ENCODE peak calls at places on chromosomes 2 and 18, in ten cellular contexts. Y is HAP-1; U is cardiac muscle cell; L is CD8-positive, alpha-beta T cell; J is effector memory CD4-positive, alpha-beta T cell; R is esophagus muscularis mucosa; T is GM23338; Q is left ventricle myocardium inferior; V is tibial artery; E is right cardiac atrium. M is an unnamed sample.

GRCh38 chr18:80200171-80200931 is 47.0 kb downstream of the PARD6G start:
- DNase-seq in Y (no peak), U (no peak), L (no peak), J (no peak), R (peak; percentile 89), T (peak; percentile 55), Q (no peak), V (no peak), E (no peak), M (no peak)

GRCh38 chr2:204437815-204438766 is 107.2 kb upstream of the PARD3B start:
- DNase-seq in Y (no peak), U (no peak), L (no peak), J (no peak), R (no peak), T (no peak), Q (no peak), V (no peak), E (no peak), M (no peak)

GRCh38 chr2:112031473-112031872 is 23.6 kb upstream of the TMEM87B start:
- DNase-seq in Y (no peak), U (no peak), L (no peak), J (no peak), R (peak; percentile 57), T (peak; percentile 69), Q (no peak), V (no peak), E (peak; percentile 68), M (no peak)

GRCh38 chr2:189144700-189145211 is 34.8 kb downstream of the COL5A2 start:
- DNase-seq in Y (no peak), U (no peak), L (no peak), J (no peak), R (no peak), T (no peak), Q (no peak), V (no peak), E (no peak), M (no peak)

GRCh38 chr2:80266231-80266630 is 38.3 kb downstream of the LRRTM1 start:
- DNase-seq in Y (no peak), U (no peak), L (no peak), J (no peak), R (no peak), T (no peak), Q (no peak), V (no peak), E (no peak), M (no peak)

GRCh38 chr2:16260041-16260440 is 319.7 kb downstream of the MYCN start:
- DNase-seq in Y (no peak), U (peak; percentile 48), L (no peak), J (no peak), R (no peak), T (no peak), Q (no peak), V (no peak), E (no peak), M (no peak)

GRCh38 chr2:24613154-24613814 is 122.2 kb downstream of the NCOA1 start:
- DNase-seq in Y (peak; percentile 51), U (peak; percentile 38), L (no peak), J (no peak), R (no peak), T (peak; percentile 89), Q (no peak), V (no peak), E (no peak), M (peak; percentile 59)

GRCh38 chr2:66433695-66433944 is 1.3 kb upstream of the MEIS1 start:
- DNase-seq in Y (no peak), U (no peak), L (no peak), J (no peak), R (no peak), T (no peak), Q (no peak), V (no peak), E (no peak), M (no peak)

GRCh38 chr2:204517154-204517553 is 28.1 kb upstream of the PARD3B start:
- DNase-seq in Y (no peak), U (no peak), L (no peak), J (no peak), R (no peak), T (no peak), Q (no peak), V (no peak), E (no peak), M (no peak)

GRCh38 chr18:34222396-34223163 is 2.1 kb downstream of the NOL4 start:
- DNase-seq in Y (peak; percentile 13), U (peak; percentile 51), L (no peak), J (no peak), R (no peak), T (peak; percentile 79), Q (peak; percentile 16), V (no peak), E (peak; percentile 35), M (peak; percentile 9)

GRCh38 chr18:468841-469796 is 31.4 kb downstream of the COLEC12 start:
- DNase-seq in Y (no peak), U (no peak), L (no peak), J (no peak), R (no peak), T (no peak), Q (no peak), V (no peak), E (no peak), M (no peak)

GRCh38 chr2:113212245-113213060 is 38.7 kb downstream of the PSD4 start:
- DNase-seq in Y (no peak), U (no peak), L (no peak), J (no peak), R (no peak), T (no peak), Q (peak; percentile 36), V (peak; percentile 73), E (peak; percentile 84), M (no peak)

GRCh38 chr2:63840081-63840784 is 1.5 kb upstream of the UGP2 start:
- DNase-seq in Y (no peak), U (no peak), L (no peak), J (no peak), R (no peak), T (peak; percentile 93), Q (no peak), V (no peak), E (no peak), M (peak; percentile 29)

GRCh38 chr2:16506366-16506765 is 159.3 kb downstream of the CYRIA start:
- DNase-seq in Y (no peak), U (peak; percentile 24), L (no peak), J (no peak), R (no peak), T (no peak), Q (peak; percentile 20), V (no peak), E (no peak), M (no peak)

GRCh38 chr2:59074071-59074470 is 832.9 kb upstream of the FANCL start:
- DNase-seq in Y (no peak), U (no peak), L (no peak), J (no peak), R (no peak), T (no peak), Q (no peak), V (no peak), E (no peak), M (no peak)
- H3K4me1 ChIP-seq in Y (peaks cover 3% of the 10 kb centered on the region), U (no peaks in the 10 kb centered on the region), L (no peaks in the 10 kb centered on the region), J (no peaks in the 10 kb centered on the region), R (no peaks in the 10 kb centered on the region), T (peaks cover 20% of the 10 kb centered on the region), Q (no peaks in the 10 kb centered on the region), V (no peaks in the 10 kb centered on the region), E (no peaks in the 10 kb centered on the region), M (no peaks in the 10 kb centered on the region)

DNA sequence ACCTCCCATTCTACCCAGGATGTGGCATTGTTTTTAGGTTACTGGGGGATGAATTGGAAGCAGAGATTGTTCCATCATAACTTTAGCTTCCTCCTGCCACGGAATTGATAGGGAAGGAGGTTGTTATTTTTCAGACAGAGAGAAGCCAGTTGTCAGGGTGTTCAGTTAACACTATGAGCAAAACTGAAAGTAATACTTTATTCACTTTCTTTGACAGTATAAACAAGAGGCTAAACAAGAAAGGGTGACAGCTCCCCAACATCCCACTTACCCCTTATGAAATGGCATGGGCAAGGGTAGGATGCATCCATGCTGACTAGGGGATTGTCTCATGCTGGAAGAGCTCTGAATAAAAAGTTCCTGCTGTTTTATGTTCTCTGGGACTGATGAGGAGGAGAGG is 36.4 kb upstream of the GAREM1 start:
- DNase-seq in Y (no peak), U (no peak), L (no peak), J (no peak), R (no peak), T (no peak), Q (no peak), V (no peak), E (no peak), M (no peak)
- H3K4me1 ChIP-seq in Y (no peaks in the 10 kb centered on the region), U (no peaks in the 10 kb centered on the region), L (no peaks in the 10 kb centered on the region), J (no peaks in the 10 kb centered on the region), R (no peaks in the 10 kb centered on the region), T (no peaks in the 10 kb centered on the region), Q (no peaks in the 10 kb centered on the region), V (no peaks in the 10 kb centered on the region), E (no peaks in the 10 kb centered on the region), M (no peaks in the 10 kb centered on the region)

DNA sequence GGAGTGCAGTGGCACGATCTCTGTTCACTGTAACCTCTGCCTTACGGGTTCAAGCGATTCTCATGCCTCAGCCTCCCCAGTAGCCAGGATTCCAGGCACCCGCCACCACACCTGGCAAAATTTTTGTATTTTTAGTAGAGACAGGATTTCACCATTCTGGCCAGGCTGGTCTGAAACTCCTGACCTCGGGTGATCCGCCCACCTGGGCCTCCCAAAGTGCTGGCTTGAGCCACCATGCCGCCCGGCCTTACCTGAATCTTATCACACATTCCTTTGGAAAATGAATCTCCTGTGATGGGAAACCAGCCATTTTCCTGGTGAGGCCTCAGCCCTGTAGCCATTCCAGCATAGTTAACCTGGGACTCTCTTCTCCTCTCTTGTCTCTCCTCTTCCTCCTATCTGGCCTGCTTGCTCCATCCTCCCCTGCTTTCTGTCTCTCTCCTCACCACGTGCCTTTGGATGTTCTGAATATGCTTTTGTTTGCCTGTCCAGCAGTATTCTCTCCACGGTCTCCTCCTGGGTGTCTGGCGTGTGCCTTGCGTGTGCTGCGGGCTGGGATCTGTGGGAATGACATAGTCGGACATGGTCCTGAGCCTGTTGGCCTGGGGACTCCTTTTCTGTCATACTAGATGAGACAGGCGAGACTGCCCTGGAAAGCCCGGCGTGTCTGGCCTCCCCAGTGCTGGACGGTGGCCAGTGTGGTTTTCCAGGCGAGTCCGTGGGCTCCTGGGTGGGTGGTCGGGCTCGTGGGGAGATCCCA is 57.9 kb downstream of the HPCAL1 start:
- DNase-seq in Y (no peak), U (no peak), L (no peak), J (no peak), R (no peak), T (no peak), Q (no peak), V (no peak), E (no peak), M (no peak)
- H3K4me1 ChIP-seq in Y (no peaks in the 10 kb centered on the region), U (peaks cover 4% of the 10 kb centered on the region), L (peaks cover 15% of the 10 kb centered on the region), J (peaks cover 3% of the 10 kb centered on the region), R (no peaks in the 10 kb centered on the region), T (no peaks in the 10 kb centered on the region), Q (peaks cover 49% of the 10 kb centered on the region), V (no peaks in the 10 kb centered on the region), E (no peaks in the 10 kb centered on the region), M (peaks cover 3% of the 10 kb centered on the region)

DNA sequence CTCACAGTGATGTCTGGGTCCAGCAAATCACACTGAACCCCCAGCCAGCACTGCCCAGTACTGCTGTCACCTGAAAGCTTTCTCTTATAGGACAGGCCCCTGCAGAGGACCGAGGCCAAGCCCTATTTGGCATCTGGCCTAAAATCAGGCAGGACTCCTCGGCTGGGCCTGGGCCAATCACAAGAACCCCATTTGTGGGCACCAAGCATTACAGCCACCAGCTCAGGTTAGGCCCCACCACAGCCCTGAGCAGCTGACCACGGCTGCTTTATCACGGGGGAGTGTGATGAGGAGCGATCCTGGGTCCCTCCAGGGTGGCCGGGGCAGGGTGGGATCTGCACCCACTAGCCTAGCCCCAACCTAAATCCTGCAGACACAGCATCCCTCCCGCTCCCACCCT is 8.2 kb downstream of the BIN1 start:
- DNase-seq in Y (no peak), U (no peak), L (no peak), J (no peak), R (no peak), T (no peak), Q (no peak), V (no peak), E (peak; percentile 38), M (no peak)
- H3K4me1 ChIP-seq in Y (no peaks in the 10 kb centered on the region), U (peaks cover 10% of the 10 kb centered on the region), L (peaks cover 2% of the 10 kb centered on the region), J (no peaks in the 10 kb centered on the region), R (peaks cover 95% of the 10 kb centered on the region), T (peaks cover 16% of the 10 kb centered on the region), Q (peaks cover 29% of the 10 kb centered on the region), V (no peaks in the 10 kb centered on the region), E (peaks cover 2% of the 10 kb centered on the region), M (peaks cover 35% of the 10 kb centered on the region)